ENCODE peak calls at places on chromosomes 6 and 20, in four cellular contexts. One of them, this sample, is unnamed.

GRCh38 chr6:105783333-105783945 is 302.7 kb upstream of the PRDM1 start:
- DNase-seq in CD8-positive, alpha-beta T cell: no peak
- DNase-seq in AG09319: no peak
- DNase-seq in NB4: no peak
- DNase-seq in this sample: no peak

GRCh38 chr6:9646346-9647042 is 768.4 kb downstream of the TFAP2A start:
- DNase-seq in NB4: peak
- DNase-seq in AG09319: peak
- DNase-seq in CD8-positive, alpha-beta T cell: no peak
- DNase-seq in this sample: no peak

GRCh38 chr6:56246941-56247653 is at the start of gene COL21A1:
- DNase-seq in NB4: no peak
- DNase-seq in CD8-positive, alpha-beta T cell: no peak
- DNase-seq in AG09319: no peak
- DNase-seq in this sample: no peak

GRCh38 chr6:133948472-133948871 is 4.6 kb upstream of the TBPL1 start:
- DNase-seq in CD8-positive, alpha-beta T cell: no peak
- DNase-seq in NB4: no peak
- DNase-seq in AG09319: no peak
- DNase-seq in this sample: no peak

GRCh38 chr20:19758888-19759331 is 852 bp downstream of the RIN2 start:
- DNase-seq in NB4: peak
- DNase-seq in CD8-positive, alpha-beta T cell: no peak
- DNase-seq in AG09319: no peak
- DNase-seq in this sample: peak

GRCh38 chr6:43990627-43991619 is 136.3 kb downstream of the MRPL14 start:
- DNase-seq in AG09319: no peak
- DNase-seq in NB4: peak
- DNase-seq in CD8-positive, alpha-beta T cell: no peak
- DNase-seq in this sample: no peak

GRCh38 chr6:68575765-68576439 is 59.2 kb upstream of the ADGRB3 start:
- DNase-seq in AG09319: no peak
- DNase-seq in NB4: no peak
- DNase-seq in CD8-positive, alpha-beta T cell: no peak
- DNase-seq in this sample: no peak

GRCh38 chr6:134516582-134516981 is 198.7 kb upstream of the SGK1 start:
- DNase-seq in AG09319: no peak
- DNase-seq in CD8-positive, alpha-beta T cell: no peak
- DNase-seq in NB4: peak
- DNase-seq in this sample: no peak

GRCh38 chr6:41404221-41404866 is 68.9 kb downstream of the NCR2 start:
- DNase-seq in NB4: no peak
- DNase-seq in AG09319: no peak
- DNase-seq in CD8-positive, alpha-beta T cell: no peak
- DNase-seq in this sample: no peak

GRCh38 chr6:105259912-105260889 is 80.4 kb upstream of the POPDC3 start:
- DNase-seq in CD8-positive, alpha-beta T cell: no peak
- DNase-seq in NB4: no peak
- DNase-seq in AG09319: no peak
- DNase-seq in this sample: no peak

GRCh38 chr6:33620158-33620583 is 951 bp upstream of the ITPR3 start:
- DNase-seq in NB4: peak
- DNase-seq in CD8-positive, alpha-beta T cell: no peak
- DNase-seq in AG09319: no peak
- DNase-seq in this sample: no peak

GRCh38 chr6:2545351-2545750 is 205.4 kb downstream of the MYLK4 start:
- DNase-seq in CD8-positive, alpha-beta T cell: no peak
- DNase-seq in AG09319: no peak
- DNase-seq in NB4: no peak
- DNase-seq in this sample: no peak

GRCh38 chr6:2546941-2547716 is 203.6 kb downstream of the MYLK4 start:
- DNase-seq in AG09319: no peak
- DNase-seq in CD8-positive, alpha-beta T cell: no peak
- DNase-seq in NB4: peak
- DNase-seq in this sample: peak

GRCh38 chr6:2542101-2542857 is 208.4 kb downstream of the MYLK4 start:
- DNase-seq in NB4: no peak
- DNase-seq in AG09319: no peak
- DNase-seq in CD8-positive, alpha-beta T cell: no peak
- DNase-seq in this sample: no peak

GRCh38 chr6:2542858-2543218 is 207.9 kb downstream of the MYLK4 start:
- DNase-seq in CD8-positive, alpha-beta T cell: no peak
- DNase-seq in AG09319: peak
- DNase-seq in NB4: peak
- DNase-seq in this sample: peak
- TF ChIP-seq CTCF in CD8-positive, alpha-beta T cell: no peak
- TF ChIP-seq CTCF in AG09319: no peak
- TF ChIP-seq CTCF in NB4: no peak
- TF ChIP-seq CTCF in this sample: no peak

GRCh38 chr6:162733489-162733888 is 5.7 kb downstream of the PACRG start:
- DNase-seq in NB4: peak
- DNase-seq in CD8-positive, alpha-beta T cell: no peak
- DNase-seq in AG09319: no peak
- DNase-seq in this sample: no peak

GRCh38 chr6:162736933-162737332 is 9.2 kb downstream of the PACRG start:
- DNase-seq in AG09319: no peak
- DNase-seq in NB4: no peak
- DNase-seq in CD8-positive, alpha-beta T cell: no peak
- DNase-seq in this sample: no peak
- TF ChIP-seq CTCF in AG09319: peak
- TF ChIP-seq CTCF in NB4: no peak
- TF ChIP-seq CTCF in CD8-positive, alpha-beta T cell: no peak
- TF ChIP-seq CTCF in this sample: no peak

GRCh38 chr6:113306552-113307145 is 550.5 kb upstream of the MARCKS start:
- DNase-seq in CD8-positive, alpha-beta T cell: no peak
- DNase-seq in AG09319: no peak
- DNase-seq in NB4: peak
- DNase-seq in this sample: peak
- TF ChIP-seq CTCF in CD8-positive, alpha-beta T cell: peak
- TF ChIP-seq CTCF in AG09319: peak
- TF ChIP-seq CTCF in NB4: peak
- TF ChIP-seq CTCF in this sample: peak

GRCh38 chr6:30966154-30966553 is 17.4 kb upstream of the MUC21 start:
- DNase-seq in AG09319: no peak
- DNase-seq in NB4: no peak
- DNase-seq in CD8-positive, alpha-beta T cell: no peak
- DNase-seq in this sample: no peak

GRCh38 chr6:30963641-30964040 is 19.9 kb upstream of the MUC21 start:
- DNase-seq in AG09319: no peak
- DNase-seq in NB4: no peak
- DNase-seq in CD8-positive, alpha-beta T cell: no peak
- DNase-seq in this sample: no peak

GRCh38 chr6:30962716-30963115 is 20.8 kb upstream of the MUC21 start:
- DNase-seq in CD8-positive, alpha-beta T cell: no peak
- DNase-seq in NB4: no peak
- DNase-seq in AG09319: no peak
- DNase-seq in this sample: no peak

GRCh38 chr6:30964075-30964474 is 19.4 kb upstream of the MUC21 start:
- DNase-seq in NB4: peak
- DNase-seq in AG09319: no peak
- DNase-seq in CD8-positive, alpha-beta T cell: no peak
- DNase-seq in this sample: no peak

DNA sequence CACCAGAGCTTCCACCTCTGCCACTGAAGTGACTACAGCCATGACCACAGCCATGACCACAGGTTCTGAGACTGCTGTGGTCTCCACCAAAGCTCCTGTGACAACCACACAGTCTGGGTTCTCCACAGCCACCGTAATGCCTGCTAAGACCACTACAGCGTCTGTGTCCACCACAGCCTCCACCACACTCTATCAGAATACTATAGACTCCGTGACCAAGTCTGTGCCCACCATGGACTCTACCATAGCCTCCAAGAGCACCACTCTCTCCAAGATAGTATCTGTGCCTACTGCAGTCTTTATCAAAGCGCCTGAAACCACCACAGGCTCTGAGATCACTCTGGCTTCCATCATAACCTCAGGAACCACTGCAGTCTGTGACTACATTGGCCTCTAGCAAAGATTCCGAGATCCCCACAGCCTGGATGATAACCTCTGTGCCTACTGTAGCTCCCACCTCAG is 18.3 kb upstream of the MUC21 start:
- DNase-seq in NB4: no peak
- DNase-seq in CD8-positive, alpha-beta T cell: no peak
- DNase-seq in AG09319: no peak
- DNase-seq in this sample: no peak
- TF ChIP-seq CTCF in NB4: no peak
- TF ChIP-seq CTCF in CD8-positive, alpha-beta T cell: no peak
- TF ChIP-seq CTCF in AG09319: no peak
- TF ChIP-seq CTCF in this sample: no peak

DNA sequence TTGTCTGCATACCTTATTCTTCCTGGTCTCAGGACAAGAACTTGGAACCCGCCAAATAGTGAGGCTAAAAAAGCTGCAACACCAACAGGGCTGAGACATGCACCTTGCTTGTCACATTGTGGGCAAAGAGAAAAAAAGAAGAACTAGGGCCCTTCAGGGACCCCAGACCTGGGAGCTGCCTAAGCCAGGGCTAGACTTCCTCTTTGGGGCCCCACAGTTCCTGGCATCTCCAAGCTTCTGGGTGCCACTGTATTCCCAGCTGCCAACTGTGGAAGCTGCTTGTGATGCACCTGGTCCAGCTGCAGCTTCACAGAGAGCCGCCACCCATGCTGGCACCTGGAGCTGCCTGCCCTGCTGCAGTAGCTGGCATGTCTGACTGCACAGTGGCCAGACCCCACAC is 370.6 kb downstream of the CD83 start:
- DNase-seq in AG09319: no peak
- DNase-seq in CD8-positive, alpha-beta T cell: no peak
- DNase-seq in NB4: peak
- DNase-seq in this sample: no peak
- TF ChIP-seq CTCF in AG09319: no peak
- TF ChIP-seq CTCF in CD8-positive, alpha-beta T cell: no peak
- TF ChIP-seq CTCF in NB4: no peak
- TF ChIP-seq CTCF in this sample: no peak

GRCh38 chr6:80744213-80744612 is 637.7 kb downstream of the BCKDHB start:
- DNase-seq in CD8-positive, alpha-beta T cell: no peak
- DNase-seq in AG09319: no peak
- DNase-seq in NB4: no peak
- DNase-seq in this sample: no peak

GRCh38 chr6:80742481-80742880 is 636.0 kb downstream of the BCKDHB start:
- DNase-seq in AG09319: no peak
- DNase-seq in NB4: peak
- DNase-seq in CD8-positive, alpha-beta T cell: no peak
- DNase-seq in this sample: no peak
- TF ChIP-seq CTCF in AG09319: peak
- TF ChIP-seq CTCF in NB4: peak
- TF ChIP-seq CTCF in CD8-positive, alpha-beta T cell: no peak
- TF ChIP-seq CTCF in this sample: peak

GRCh38 chr6:148217921-148218320 is 124.7 kb upstream of the SASH1 start:
- DNase-seq in AG09319: no peak
- DNase-seq in CD8-positive, alpha-beta T cell: no peak
- DNase-seq in NB4: no peak
- DNase-seq in this sample: no peak

GRCh38 chr6:148221580-148221979 is 121.1 kb upstream of the SASH1 start:
- DNase-seq in NB4: no peak
- DNase-seq in CD8-positive, alpha-beta T cell: no peak
- DNase-seq in AG09319: no peak
- DNase-seq in this sample: no peak

GRCh38 chr6:148218542-148219258 is 123.9 kb upstream of the SASH1 start:
- DNase-seq in CD8-positive, alpha-beta T cell: no peak
- DNase-seq in AG09319: no peak
- DNase-seq in NB4: no peak
- DNase-seq in this sample: no peak

GRCh38 chr6:148225871-148226270 is 116.8 kb upstream of the SASH1 start:
- DNase-seq in CD8-positive, alpha-beta T cell: no peak
- DNase-seq in AG09319: no peak
- DNase-seq in NB4: no peak
- DNase-seq in this sample: no peak

DNA sequence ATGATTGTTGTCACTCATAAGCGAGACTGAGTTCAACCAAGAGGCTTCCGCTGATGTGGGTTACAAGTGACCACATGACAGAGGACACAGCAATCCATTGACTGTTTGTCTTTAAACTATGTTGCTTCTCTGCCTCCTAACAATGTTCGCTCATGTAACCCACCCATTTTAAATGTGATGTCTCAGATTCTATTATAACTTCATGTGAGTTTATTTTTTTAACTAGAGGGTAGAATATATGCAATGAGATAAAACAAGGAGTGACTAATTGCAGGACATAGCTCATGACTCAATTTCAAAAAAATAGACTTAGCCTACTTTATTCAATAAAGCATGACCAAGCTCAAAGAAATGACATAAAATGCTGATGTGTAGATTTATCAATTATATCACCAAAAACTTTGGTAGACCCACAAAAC is 119.2 kb upstream of the SASH1 start:
- DNase-seq in NB4: no peak
- DNase-seq in AG09319: no peak
- DNase-seq in CD8-positive, alpha-beta T cell: no peak
- DNase-seq in this sample: no peak
- TF ChIP-seq CTCF in NB4: no peak
- TF ChIP-seq CTCF in AG09319: no peak
- TF ChIP-seq CTCF in CD8-positive, alpha-beta T cell: no peak
- TF ChIP-seq CTCF in this sample: no peak